ENCODE peak calls at places on chromosomes 4 and X, in four cellular contexts. One of them, this sample, is unnamed.

GRCh38 chrX:140661657-140662056 is 47.9 kb upstream of the LINC00632 start:
- DNase-seq in H1: no peak
- DNase-seq in HepG2: no peak
- DNase-seq in K562: no peak
- DNase-seq in this sample: no peak

GRCh38 chr4:159003420-159004253 is 99.2 kb upstream of the RAPGEF2 start:
- DNase-seq in H1: no peak
- DNase-seq in HepG2: no peak
- DNase-seq in K562: peak; percentile 63
- DNase-seq in this sample: no peak

GRCh38 chr4:37537484-37537883 is 148.7 kb downstream of the RELL1 start:
- DNase-seq in H1: no peak
- DNase-seq in HepG2: no peak
- DNase-seq in K562: no peak
- DNase-seq in this sample: no peak

GRCh38 chr4:139005774-139006173 is 9.8 kb upstream of the NOCT start:
- DNase-seq in H1: no peak
- DNase-seq in HepG2: no peak
- DNase-seq in K562: no peak
- DNase-seq in this sample: no peak

GRCh38 chrX:16022580-16023170 is 100.7 kb upstream of the GRPR start:
- DNase-seq in H1: no peak
- DNase-seq in HepG2: no peak
- DNase-seq in K562: no peak
- DNase-seq in this sample: peak; percentile 5

GRCh38 chr4:145956288-145956890 is 17.8 kb upstream of the ZNF827 start:
- DNase-seq in H1: no peak
- DNase-seq in HepG2: peak; percentile 40
- DNase-seq in K562: peak; percentile 56
- DNase-seq in this sample: no peak

GRCh38 chr4:183495182-183495581 is 9.7 kb upstream of the ING2 start:
- DNase-seq in H1: no peak
- DNase-seq in HepG2: no peak
- DNase-seq in K562: no peak
- DNase-seq in this sample: no peak

GRCh38 chr4:8290701-8290970 is 21.1 kb downstream of the HTRA3 start:
- DNase-seq in H1: no peak
- DNase-seq in HepG2: no peak
- DNase-seq in K562: no peak
- DNase-seq in this sample: no peak

GRCh38 chr4:112778520-112778919 is 141.6 kb downstream of the LARP7 start:
- DNase-seq in H1: no peak
- DNase-seq in HepG2: no peak
- DNase-seq in K562: no peak
- DNase-seq in this sample: no peak

GRCh38 chr4:38539501-38539900 is 124.5 kb upstream of the KLF3 start:
- DNase-seq in H1: no peak
- DNase-seq in HepG2: no peak
- DNase-seq in K562: peak; percentile 28
- DNase-seq in this sample: no peak

GRCh38 chr4:80362578-80363181 is 27.1 kb downstream of the CFAP299 start:
- DNase-seq in H1: no peak
- DNase-seq in HepG2: peak; percentile 20
- DNase-seq in K562: peak; percentile 40
- DNase-seq in this sample: no peak

GRCh38 chr4:99949999-99950912 is at the start of gene H2AZ1:
- DNase-seq in H1: peak; percentile 96
- DNase-seq in HepG2: peak; percentile 97
- DNase-seq in K562: peak; percentile 98
- DNase-seq in this sample: peak; percentile 93

GRCh38 chrX:9678215-9678980 is 87.2 kb downstream of the GPR143 start:
- DNase-seq in H1: no peak
- DNase-seq in HepG2: no peak
- DNase-seq in K562: no peak
- DNase-seq in this sample: no peak

GRCh38 chrX:129632443-129632842 is 22.3 kb downstream of the APLN start:
- DNase-seq in H1: no peak
- DNase-seq in HepG2: no peak
- DNase-seq in K562: no peak
- DNase-seq in this sample: no peak

GRCh38 chr4:96186593-96186992 is 346.7 kb downstream of the PDHA2 start:
- DNase-seq in H1: no peak
- DNase-seq in HepG2: no peak
- DNase-seq in K562: no peak
- DNase-seq in this sample: no peak

GRCh38 chrX:28979876-28980275 is 392.6 kb downstream of the IL1RAPL1 start:
- DNase-seq in H1: no peak
- DNase-seq in HepG2: no peak
- DNase-seq in K562: no peak
- DNase-seq in this sample: no peak

GRCh38 chr4:26140150-26140898 is 180.5 kb upstream of the RBPJ start:
- DNase-seq in H1: no peak
- DNase-seq in HepG2: no peak
- DNase-seq in K562: peak; percentile 9
- DNase-seq in this sample: no peak

GRCh38 chr4:1601852-1602525 is 82.1 kb downstream of the FAM53A start:
- DNase-seq in H1: no peak
- DNase-seq in HepG2: no peak
- DNase-seq in K562: no peak
- DNase-seq in this sample: no peak

GRCh38 chrX:154466907-154467306 is 8.8 kb downstream of the PLXNA3 start:
- DNase-seq in H1: no peak
- DNase-seq in HepG2: no peak
- DNase-seq in K562: no peak
- DNase-seq in this sample: no peak

GRCh38 chrX:18278448-18278847 is 57.8 kb upstream of the BEND2 start:
- DNase-seq in H1: no peak
- DNase-seq in HepG2: no peak
- DNase-seq in K562: no peak
- DNase-seq in this sample: no peak

GRCh38 chrX:109889289-109890006 is 113.5 kb upstream of the TMEM164 start:
- DNase-seq in H1: no peak
- DNase-seq in HepG2: peak; percentile 21
- DNase-seq in K562: peak; percentile 42
- DNase-seq in this sample: no peak

GRCh38 chr4:88616275-88616996 is 24.2 kb downstream of the HERC3 start:
- DNase-seq in H1: no peak
- DNase-seq in HepG2: no peak
- DNase-seq in K562: no peak
- DNase-seq in this sample: peak; percentile 36

GRCh38 chrX:148659481-148659880 is 159.1 kb downstream of the AFF2 start:
- DNase-seq in H1: no peak
- DNase-seq in HepG2: no peak
- DNase-seq in K562: no peak
- DNase-seq in this sample: no peak

GRCh38 chr4:157045507-157046127 is 30.3 kb upstream of the GLRB start:
- DNase-seq in H1: no peak
- DNase-seq in HepG2: peak; percentile 47
- DNase-seq in K562: peak; percentile 6
- DNase-seq in this sample: peak; percentile 54

GRCh38 chr4:157048248-157048647 is 27.7 kb upstream of the GLRB start:
- DNase-seq in H1: no peak
- DNase-seq in HepG2: no peak
- DNase-seq in K562: no peak
- DNase-seq in this sample: no peak

GRCh38 chr4:157040380-157040779 is 35.6 kb upstream of the GLRB start:
- DNase-seq in H1: no peak
- DNase-seq in HepG2: no peak
- DNase-seq in K562: no peak
- DNase-seq in this sample: no peak

GRCh38 chr4:157043131-157043530 is 32.8 kb upstream of the GLRB start:
- DNase-seq in H1: no peak
- DNase-seq in HepG2: peak; percentile 2
- DNase-seq in K562: no peak
- DNase-seq in this sample: no peak
- TF ChIP-seq PHF8 in H1: no peak
- TF ChIP-seq PHF8 in HepG2: no peak
- TF ChIP-seq PHF8 in K562: no peak
- TF ChIP-seq PHF8 in this sample: no peak

DNA sequence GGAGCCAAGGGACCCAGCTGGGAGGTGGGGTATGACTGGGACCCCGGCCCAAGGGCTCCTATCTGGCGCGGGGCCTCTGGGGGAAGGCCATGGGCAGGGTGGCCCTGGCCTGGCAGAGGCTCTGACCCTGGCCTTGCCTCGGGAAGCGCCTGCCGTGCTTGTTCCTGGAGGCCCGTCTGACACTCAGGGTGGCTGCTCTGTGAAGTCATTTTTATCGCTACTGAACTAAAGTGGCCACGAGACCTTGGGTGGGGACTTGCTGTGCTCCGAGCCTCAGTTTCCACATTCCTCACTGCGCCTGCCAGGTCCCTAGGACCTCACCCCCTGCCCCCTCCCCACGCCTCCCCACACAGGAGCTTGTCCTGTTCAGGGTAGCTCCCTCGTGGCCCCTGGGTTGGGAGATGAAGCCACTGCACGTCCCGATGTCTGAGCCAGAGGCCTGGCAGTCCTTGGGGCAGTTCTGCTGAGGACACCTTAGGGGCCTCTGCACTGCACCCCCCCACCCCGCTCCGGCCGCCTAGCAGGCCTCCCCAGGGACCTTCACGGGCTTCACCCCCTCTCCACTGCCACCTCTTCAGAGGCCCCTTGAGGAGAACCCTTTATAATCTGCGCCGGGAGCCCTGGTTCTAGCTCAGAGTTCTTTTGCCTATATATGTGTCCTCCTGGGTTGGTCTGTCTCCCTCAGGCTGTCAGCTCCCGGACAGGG is 639 bp upstream of the SORCS2 start:
- DNase-seq in H1: no peak
- DNase-seq in HepG2: no peak
- DNase-seq in K562: no peak
- DNase-seq in this sample: no peak
- H3K4me3 ChIP-seq in H1: peak overlapping the region; percentile 55
- H3K4me3 ChIP-seq in HepG2: no peak overlapping the region
- H3K4me3 ChIP-seq in K562: no peak overlapping the region
- H3K4me3 ChIP-seq in this sample: peak overlapping the region; percentile 56

DNA sequence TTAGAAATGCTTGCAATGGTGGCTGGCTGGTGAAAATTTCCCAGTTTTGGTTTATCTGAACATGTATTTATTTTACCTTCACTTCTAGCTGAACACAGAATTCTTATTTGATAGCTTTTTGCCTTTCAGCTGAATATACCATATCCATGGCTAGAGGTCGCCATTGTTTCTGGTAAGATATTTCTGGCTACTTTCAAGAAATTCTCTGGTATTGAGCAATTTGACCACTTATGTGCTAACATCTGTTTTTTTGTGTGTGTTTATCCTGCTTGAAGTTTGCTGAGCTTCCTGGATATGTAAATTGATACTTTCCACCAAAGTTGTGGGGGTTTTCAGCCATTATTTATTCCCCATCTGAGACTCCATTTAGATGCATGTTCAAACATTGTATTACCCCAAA is 75.4 kb downstream of the FBXW7 start:
- DNase-seq in H1: no peak
- DNase-seq in HepG2: peak; percentile 25
- DNase-seq in K562: no peak
- DNase-seq in this sample: peak; percentile 56
- H3K4me2 ChIP-seq in H1: no peak overlapping the region
- H3K4me2 ChIP-seq in HepG2: no peak overlapping the region
- H3K4me2 ChIP-seq in K562: no peak overlapping the region
- H3K4me2 ChIP-seq in this sample: no peak overlapping the region

DNA sequence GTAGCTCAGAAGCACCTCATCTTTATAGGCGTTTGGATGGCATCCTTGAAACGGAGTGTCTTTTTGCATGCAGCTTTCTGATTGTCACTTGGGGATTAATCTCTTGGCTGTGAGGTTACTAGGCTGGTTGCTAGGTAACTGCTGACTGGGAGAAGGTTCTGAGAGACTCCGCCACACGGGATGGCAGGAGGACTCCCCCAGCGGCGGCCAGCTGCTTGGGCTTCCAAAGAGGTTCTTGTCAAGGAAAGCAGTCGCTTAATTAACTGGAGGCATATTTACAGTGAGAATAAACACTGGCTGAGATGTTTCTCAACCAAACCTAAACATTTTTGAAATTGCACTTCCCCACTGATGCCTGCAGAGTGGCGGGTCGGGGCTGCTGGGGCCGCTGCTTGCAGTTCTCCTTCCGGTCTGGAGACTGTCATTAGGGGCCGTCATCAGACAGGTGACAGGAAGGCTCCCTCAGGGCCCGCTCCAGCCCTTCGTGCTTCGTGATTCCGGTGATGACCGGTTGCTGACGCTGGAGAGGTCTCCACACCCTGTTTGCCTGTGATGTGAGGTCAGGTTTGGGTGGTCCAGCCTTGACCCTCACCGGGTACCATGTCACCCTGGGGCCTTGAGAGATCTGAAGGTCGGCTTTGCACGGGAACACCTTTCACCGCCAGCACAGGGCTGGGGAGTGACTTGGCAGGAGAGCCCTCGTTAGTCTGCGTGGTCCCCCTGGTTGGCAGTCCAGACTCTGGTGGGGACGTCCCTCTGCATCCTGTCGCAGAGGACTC is 9.1 kb downstream of the NSG1 start:
- DNase-seq in H1: no peak
- DNase-seq in HepG2: peak; percentile 7
- DNase-seq in K562: peak; percentile 26
- DNase-seq in this sample: no peak
- TF ChIP-seq PHF8 in H1: no peak
- TF ChIP-seq PHF8 in HepG2: no peak
- TF ChIP-seq PHF8 in K562: no peak
- TF ChIP-seq PHF8 in this sample: no peak

GRCh38 chrX:100449696-100450606 is 39.9 kb upstream of the PCDH19 start:
- DNase-seq in H1: no peak
- DNase-seq in HepG2: no peak
- DNase-seq in K562: no peak
- DNase-seq in this sample: no peak

GRCh38 chrX:100445593-100445992 is 35.5 kb upstream of the PCDH19 start:
- DNase-seq in H1: no peak
- DNase-seq in HepG2: no peak
- DNase-seq in K562: no peak
- DNase-seq in this sample: no peak

GRCh38 chrX:100447563-100448397 is 37.7 kb upstream of the PCDH19 start:
- DNase-seq in H1: no peak
- DNase-seq in HepG2: no peak
- DNase-seq in K562: peak; percentile 46
- DNase-seq in this sample: peak; percentile 33
- H3K4me3 ChIP-seq in H1: peak overlapping the region; percentile 53
- H3K4me3 ChIP-seq in HepG2: no peak overlapping the region
- H3K4me3 ChIP-seq in K562: no peak overlapping the region
- H3K4me3 ChIP-seq in this sample: no peak overlapping the region

GRCh38 chr4:89660851-89661250 is 176.1 kb downstream of the SNCA start:
- DNase-seq in H1: no peak
- DNase-seq in HepG2: no peak
- DNase-seq in K562: no peak
- DNase-seq in this sample: no peak

GRCh38 chr4:89661490-89661889 is 175.5 kb downstream of the SNCA start:
- DNase-seq in H1: no peak
- DNase-seq in HepG2: no peak
- DNase-seq in K562: no peak
- DNase-seq in this sample: no peak

GRCh38 chr4:89658701-89659024 is 178.3 kb downstream of the SNCA start:
- DNase-seq in H1: no peak
- DNase-seq in HepG2: no peak
- DNase-seq in K562: no peak
- DNase-seq in this sample: no peak

GRCh38 chr4:89660444-89660843 is 176.5 kb downstream of the SNCA start:
- DNase-seq in H1: no peak
- DNase-seq in HepG2: no peak
- DNase-seq in K562: no peak
- DNase-seq in this sample: no peak

GRCh38 chr4:89657931-89658700 is 178.8 kb downstream of the SNCA start:
- DNase-seq in H1: no peak
- DNase-seq in HepG2: peak; percentile 28
- DNase-seq in K562: no peak
- DNase-seq in this sample: no peak
- H3K4me2 ChIP-seq in H1: no peak overlapping the region
- H3K4me2 ChIP-seq in HepG2: no peak overlapping the region
- H3K4me2 ChIP-seq in K562: no peak overlapping the region
- H3K4me2 ChIP-seq in this sample: no peak overlapping the region

This sample was measured in A549.